ENCODE peak calls at places on chromosomes 4 and X, in six cellular contexts. Y, A, U, C, N and F are unnamed samples.

GRCh38 chr4:173040200-173040599 is 128.4 kb upstream of the GALNT7 start:
- DNase-seq in Y (no peak), A (no peak), U (no peak), C (peak; percentile 72), N (no peak), F (peak; percentile 25)

GRCh38 chrX:120499301-120500097 is 30.4 kb upstream of the LAMP2 start:
- DNase-seq in Y (no peak), A (no peak), U (no peak), C (no peak), N (no peak), F (peak; percentile 67)

GRCh38 chr4:71209161-71209560 is 129.7 kb upstream of the SLC4A4 start:
- DNase-seq in Y (no peak), A (peak; percentile 66), U (no peak), C (no peak), N (no peak), F (no peak)

GRCh38 chr4:41428205-41428940 is 109.6 kb upstream of the LIMCH1 start:
- DNase-seq in Y (no peak), A (no peak), U (no peak), C (no peak), N (no peak), F (no peak)

GRCh38 chr4:10204401-10205058 is 87.9 kb upstream of the WDR1 start:
- DNase-seq in Y (no peak), A (peak; percentile 95), U (no peak), C (no peak), N (no peak), F (peak; percentile 1)

GRCh38 chrX:66126671-66127070 is 37.4 kb upstream of the HEPH start:
- DNase-seq in Y (no peak), A (no peak), U (no peak), C (no peak), N (no peak), F (no peak)

GRCh38 chrX:108516184-108516583 is 76.5 kb downstream of the COL4A5 start:
- DNase-seq in Y (no peak), A (peak; percentile 0), U (no peak), C (no peak), N (no peak), F (peak; percentile 8)

GRCh38 chr4:59341506-59341905 is 1858.6 kb upstream of the ADGRL3 start:
- DNase-seq in Y (no peak), A (no peak), U (no peak), C (no peak), N (no peak), F (no peak)

GRCh38 chr4:56226579-56226978 is 160.7 kb downstream of the AASDH start:
- DNase-seq in Y (no peak), A (no peak), U (no peak), C (no peak), N (no peak), F (no peak)